ENCODE peak calls at places on chromosomes 5 and 9, in seven cellular contexts. F is right atrium auricular region; N is endodermal cell; U is BJ; Q is cardiac muscle cell; Y is CD8-positive, alpha-beta memory T cell; D is right lobe of liver. W is an unnamed sample.

GRCh38 chr5:78699565-78700143 is 51.1 kb upstream of the LHFPL2 start:
- DNase-seq in Y (no peak), D (no peak), F (no peak), Q (no peak), U (peak; percentile 84), N (no peak), W (peak; percentile 72)

GRCh38 chr9:3282365-3282764 is 243.4 kb downstream of the RFX3 start:
- DNase-seq in Y (no peak), Q (peak; percentile 14), D (no peak), U (no peak), F (no peak), N (no peak), W (no peak)

GRCh38 chr9:92618633-92619225 is 51.2 kb downstream of the IPPK start:
- DNase-seq in N (peak; percentile 7), F (peak; percentile 32), U (no peak), Y (no peak), D (peak; percentile 80), Q (peak; percentile 3), W (no peak)

GRCh38 chr5:72836810-72837209 is 20.3 kb downstream of the TNPO1 start:
- DNase-seq in D (no peak), Q (no peak), Y (no peak), N (no peak), F (no peak), U (no peak), W (no peak)

GRCh38 chr9:136604823-136605525 is 57.7 kb upstream of the EGFL7 start:
- DNase-seq in Q (peak; percentile 60), Y (no peak), D (no peak), F (no peak), N (peak; percentile 78), U (no peak), W (no peak)

GRCh38 chr5:66860199-66860975 is 264.2 kb downstream of the MAST4 start:
- DNase-seq in Y (no peak), F (no peak), U (no peak), N (peak; percentile 63), D (no peak), Q (no peak), W (no peak)

GRCh38 chr5:38468202-38468656 is 88.2 kb downstream of the LIFR start:
- DNase-seq in F (no peak), Q (no peak), U (peak; percentile 58), N (no peak), Y (no peak), D (no peak), W (no peak)

GRCh38 chr9:72579880-72580570 is 58.6 kb downstream of the TMC1 start:
- DNase-seq in Y (no peak), U (no peak), D (no peak), N (no peak), Q (no peak), F (no peak), W (no peak)

GRCh38 chr5:34552686-34553085 is 103.4 kb upstream of the RAI14 start:
- DNase-seq in D (no peak), F (no peak), U (no peak), N (no peak), Q (no peak), Y (no peak), W (no peak)

GRCh38 chr9:71703172-71703872 is 65.0 kb downstream of the CEMIP2 start:
- DNase-seq in F (no peak), N (no peak), Q (no peak), U (no peak), D (no peak), Y (no peak), W (no peak)

GRCh38 chr9:132898043-132898442 is 19.3 kb downstream of the SPACA9 start:
- DNase-seq in D (no peak), U (no peak), Y (no peak), N (no peak), Q (no peak), F (no peak), W (no peak)

GRCh38 chr9:79858509-79858908 is 286.7 kb downstream of the TLE4 start:
- DNase-seq in N (no peak), Q (no peak), U (no peak), D (no peak), Y (no peak), F (no peak), W (no peak)

GRCh38 chr5:159805021-159805420 is 111.3 kb upstream of the ADRA1B start:
- DNase-seq in Q (no peak), U (peak; percentile 58), D (no peak), Y (no peak), N (no peak), F (peak; percentile 75), W (no peak)

GRCh38 chr9:12760758-12761157 is 14.1 kb upstream of the LURAP1L start:
- DNase-seq in D (no peak), Y (no peak), U (no peak), Q (no peak), N (no peak), F (no peak), W (no peak)

GRCh38 chr9:36802171-36802920 is 229.7 kb downstream of the MELK start:
- DNase-seq in U (peak; percentile 4), Q (no peak), F (no peak), D (no peak), N (no peak), Y (no peak), W (peak; percentile 31)

GRCh38 chr5:149355688-149356087 is 2.2 kb upstream of the PCYOX1L start:
- DNase-seq in N (peak; percentile 39), Q (no peak), U (no peak), F (no peak), Y (no peak), D (no peak), W (no peak)

GRCh38 chr5:115179959-115180709 is 10.4 kb upstream of the TRIM36 start:
- DNase-seq in N (peak; percentile 85), U (no peak), Y (no peak), F (no peak), D (no peak), Q (peak; percentile 70), W (peak; percentile 75)

GRCh38 chr5:115179068-115179958 is 9.6 kb upstream of the TRIM36 start:
- DNase-seq in N (peak; percentile 80), Y (no peak), U (no peak), F (no peak), D (no peak), Q (peak; percentile 63), W (no peak)

GRCh38 chr5:115186794-115187193 is 17.1 kb upstream of the TRIM36 start:
- DNase-seq in D (no peak), Y (no peak), F (no peak), U (no peak), N (no peak), Q (no peak), W (no peak)

GRCh38 chr5:115184780-115185179 is 15.1 kb upstream of the TRIM36 start:
- DNase-seq in N (no peak), Y (no peak), D (no peak), U (no peak), Q (no peak), F (no peak), W (no peak)

DNA sequence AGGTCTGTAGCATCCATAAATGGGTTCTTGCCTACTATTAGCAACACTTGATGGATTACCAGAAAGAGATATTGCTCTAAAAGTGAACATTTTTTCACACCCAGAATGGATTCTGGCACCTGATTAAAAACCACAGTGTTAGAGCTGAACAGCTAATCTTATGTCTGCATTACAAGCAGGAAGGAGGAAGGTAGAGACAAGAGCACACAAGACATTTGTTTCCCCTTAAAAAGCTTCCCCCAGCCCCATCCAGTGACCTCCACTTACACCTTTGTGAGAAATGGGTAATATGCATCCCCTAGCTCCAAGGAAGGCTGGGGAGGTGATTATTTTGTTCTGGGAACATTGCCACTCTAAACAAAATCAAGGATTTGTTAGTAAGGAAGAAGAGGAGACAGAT is 12.0 kb upstream of the TRIM36 start:
- DNase-seq in D (no peak), Y (no peak), Q (no peak), F (no peak), U (no peak), N (no peak), W (no peak)
- H3K27me3 ChIP-seq in D (peaks cover 18% of the 10 kb centered on the region), Y (peaks cover 64% of the 10 kb centered on the region), Q (peaks cover 64% of the 10 kb centered on the region), F (peaks cover 30% of the 10 kb centered on the region), U (peaks cover 37% of the 10 kb centered on the region), N (peaks cover 63% of the 10 kb centered on the region), W (peaks cover 4% of the 10 kb centered on the region)

DNA sequence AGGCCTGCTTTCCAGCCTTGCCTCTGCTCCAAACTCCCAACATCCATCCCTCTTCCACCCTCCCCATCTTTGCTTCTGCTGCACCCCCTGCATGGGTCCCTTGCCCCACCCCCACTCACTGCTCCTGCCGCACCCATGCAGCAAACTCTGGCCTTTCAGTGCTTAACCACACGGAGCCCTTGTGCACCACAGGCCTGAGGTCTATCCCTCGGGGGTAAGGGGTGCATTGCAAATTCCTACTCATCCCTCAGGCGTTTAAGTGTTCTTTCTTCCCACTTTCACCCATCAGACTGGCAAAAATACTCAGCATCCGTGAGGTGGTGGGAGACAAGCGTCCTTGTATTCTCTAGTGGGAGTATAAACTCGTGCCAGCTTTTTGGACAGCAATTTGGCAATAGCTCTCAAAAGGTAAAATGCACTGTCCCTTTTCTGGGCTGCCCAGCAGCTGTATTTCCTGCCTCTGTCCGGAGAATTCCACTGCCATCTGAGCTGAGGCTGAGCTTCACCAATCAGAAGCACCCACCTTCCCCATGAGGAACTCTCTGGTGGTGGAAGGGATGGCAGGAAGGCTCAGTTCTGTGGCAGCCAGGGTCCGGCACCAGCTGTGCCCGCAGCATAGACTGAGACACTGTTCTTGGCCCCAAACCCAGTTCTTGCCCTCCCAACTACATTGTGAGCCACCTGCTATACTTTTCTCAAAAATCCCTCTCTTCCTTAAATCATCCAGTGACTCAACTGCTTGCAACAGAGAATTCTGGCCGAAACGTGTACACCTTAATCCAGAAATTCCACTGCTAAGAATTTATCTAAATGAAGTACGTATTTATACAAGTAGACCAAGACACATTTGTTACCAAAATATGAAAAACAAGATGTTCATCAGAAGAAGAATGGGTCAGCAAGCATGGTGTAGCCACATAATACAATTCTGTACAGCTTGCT is 15.0 kb downstream of the PSMB7 start:
- DNase-seq in D (no peak), U (no peak), Q (no peak), F (no peak), Y (no peak), N (no peak), W (peak; percentile 87)
- H3K4me3 ChIP-seq in D (no peak overlapping the region), U (no peak overlapping the region), Q (no peak overlapping the region), F (no peak overlapping the region), Y (no peak overlapping the region), N (no peak overlapping the region), W (peak overlapping the region; percentile 30)

GRCh38 chr9:131013771-131014676 is 5.0 kb downstream of the LAMC3 start:
- DNase-seq in D (no peak), Y (no peak), Q (no peak), U (no peak), N (no peak), F (no peak), W (no peak)

GRCh38 chr9:131013015-131013755 is 4.2 kb downstream of the LAMC3 start:
- DNase-seq in N (no peak), F (no peak), U (no peak), Q (no peak), D (no peak), Y (no peak), W (no peak)

GRCh38 chr9:131012023-131012334 is 3.0 kb downstream of the LAMC3 start:
- DNase-seq in N (peak; percentile 81), Q (peak; percentile 16), F (no peak), U (no peak), D (no peak), Y (no peak), W (no peak)

GRCh38 chr9:131011274-131012022 is 2.5 kb downstream of the LAMC3 start:
- DNase-seq in Y (no peak), Q (no peak), D (no peak), F (no peak), U (no peak), N (peak; percentile 82), W (no peak)

GRCh38 chr9:131012396-131012917 is 3.5 kb downstream of the LAMC3 start:
- DNase-seq in Q (no peak), F (no peak), U (no peak), D (no peak), N (peak; percentile 73), Y (no peak), W (peak; percentile 42)
- H3K27me3 ChIP-seq in Q (peaks cover 13% of the 10 kb centered on the region), F (no peaks in the 10 kb centered on the region), U (peaks cover 42% of the 10 kb centered on the region), D (no peaks in the 10 kb centered on the region), N (peaks cover 10% of the 10 kb centered on the region), Y (peaks cover 54% of the 10 kb centered on the region), W (peaks cover 17% of the 10 kb centered on the region)

GRCh38 chr9:85942913-85943729 is 2.2 kb downstream of the NAA35 start:
- DNase-seq in U (no peak), D (no peak), Q (no peak), Y (no peak), F (no peak), N (no peak), W (no peak)
- H3K4me3 ChIP-seq in U (no peak overlapping the region), D (no peak overlapping the region), Q (peak overlapping the region; percentile 89), Y (no peak overlapping the region), F (no peak overlapping the region), N (peak overlapping the region; percentile 98), W (no peak overlapping the region)